ENCODE peak calls at places on chromosomes 6 and 20, in ten cellular contexts. L is pancreas, Z is adipocyte, Y is mesenchymal stem cell, I is cardiac muscle cell, Q is fibroblast of lung, D is stomach, K is H9, T is adrenal gland, N is mucosa of descending colon. P is an unnamed sample. For H3K4me1, the result is how much of the 10 kb centered on the place peaks cover.

GRCh38 chr20:39032997-39033396 is 70.9 kb downstream of the DHX35 start:
- DNase-seq in L (no peak), Z (no peak), Y (no peak), I (no peak), Q (no peak), D (no peak), K (no peak), T (no peak), N (no peak), P (no peak)

GRCh38 chr6:108127826-108128225 is 38.0 kb upstream of the NR2E1 start:
- DNase-seq in L (peak), Z (peak), Y (peak), I (no peak), Q (no peak), D (no peak), K (no peak), T (peak), N (no peak), P (no peak)

GRCh38 chr6:153108320-153108719 is 22.8 kb downstream of the RGS17 start:
- DNase-seq in L (no peak), Z (peak), Y (peak), I (peak), Q (peak), D (no peak), K (no peak), T (no peak), N (no peak), P (no peak)

GRCh38 chr6:84581494-84582259 is 182.7 kb downstream of the TBX18 start:
- DNase-seq in L (no peak), Z (peak), Y (peak), I (peak), Q (peak), D (no peak), K (no peak), T (no peak), N (no peak), P (no peak)

GRCh38 chr20:46699651-46700359 is 9.6 kb upstream of the SLC2A10 start:
- DNase-seq in L (no peak), Z (peak), Y (peak), I (peak), Q (no peak), D (no peak), K (no peak), T (no peak), N (no peak), P (no peak)

GRCh38 chr6:63527658-63528514 is 44.4 kb upstream of the LOC128125822 start:
- DNase-seq in L (peak), Z (peak), Y (peak), I (peak), Q (peak), D (peak), K (no peak), T (peak), N (no peak), P (no peak)

GRCh38 chr6:169229611-169230321 is 23.9 kb downstream of the THBS2 start:
- DNase-seq in L (no peak), Z (no peak), Y (no peak), I (peak), Q (peak), D (no peak), K (no peak), T (peak), N (no peak), P (peak)

GRCh38 chr6:27267865-27268444 is 20.5 kb downstream of the PRSS16 start:
- DNase-seq in L (no peak), Z (no peak), Y (no peak), I (no peak), Q (no peak), D (no peak), K (no peak), T (no peak), N (no peak), P (no peak)

GRCh38 chr6:47420394-47421371 is 56.9 kb upstream of the CD2AP start:
- DNase-seq in L (no peak), Z (no peak), Y (no peak), I (peak), Q (peak), D (no peak), K (no peak), T (no peak), N (no peak), P (no peak)

DNA sequence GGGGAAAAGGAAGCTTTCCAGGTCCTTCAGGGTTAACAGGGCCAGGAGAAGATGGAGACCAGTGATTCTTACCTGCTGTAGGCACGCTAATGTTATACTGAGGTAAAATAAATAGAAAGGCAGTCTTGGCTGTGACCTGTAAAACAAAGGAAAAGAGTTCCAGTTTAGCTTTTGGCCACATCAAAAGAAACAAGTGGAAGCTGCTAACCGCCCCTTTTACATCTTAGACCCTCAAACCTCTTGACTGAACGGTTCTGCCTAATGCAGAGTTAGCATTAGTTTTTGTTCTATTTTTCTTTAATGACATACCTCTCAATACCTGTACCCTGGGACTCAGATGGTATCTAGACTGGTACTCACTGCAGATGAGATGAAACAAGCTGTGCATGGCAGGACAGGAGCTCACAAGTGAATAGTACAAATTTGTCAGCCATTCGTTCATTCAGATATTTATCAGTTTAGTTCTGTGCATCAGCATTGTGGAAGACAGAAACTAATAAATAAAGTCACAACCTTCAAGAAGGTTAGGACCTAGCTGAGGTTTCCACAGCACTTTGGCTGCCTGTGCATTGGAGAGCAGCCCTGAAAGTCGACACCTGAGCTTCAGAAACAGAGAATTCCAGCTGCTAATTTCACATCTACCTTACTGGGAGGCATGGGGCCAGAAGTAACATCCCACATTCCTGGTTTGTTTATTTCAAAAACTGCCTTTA is 41.0 kb downstream of the TRAM2 start:
- DNase-seq in L (no peak), Z (no peak), Y (no peak), I (no peak), Q (no peak), D (no peak), K (no peak), T (no peak), N (no peak), P (no peak)
- H3K4me1 ChIP-seq in L (under half), Z (under half), Y (under half), I (under half), Q (under half), D (under half), K (under half), T (under half), N (under half), P (under half)

GRCh38 chr20:25042531-25043498 is 15.1 kb downstream of the ACSS1 start:
- DNase-seq in L (peak), Z (no peak), Y (no peak), I (no peak), Q (no peak), D (peak), K (no peak), T (peak), N (peak), P (no peak)

GRCh38 chr20:25044261-25044560 is 13.7 kb downstream of the ACSS1 start:
- DNase-seq in L (no peak), Z (no peak), Y (no peak), I (no peak), Q (no peak), D (no peak), K (no peak), T (no peak), N (no peak), P (no peak)

GRCh38 chr20:25045343-25045712 is 12.6 kb downstream of the ACSS1 start:
- DNase-seq in L (peak), Z (no peak), Y (no peak), I (no peak), Q (no peak), D (peak), K (no peak), T (no peak), N (no peak), P (no peak)

GRCh38 chr20:25044660-25045342 is 13.1 kb downstream of the ACSS1 start:
- DNase-seq in L (peak), Z (no peak), Y (no peak), I (no peak), Q (no peak), D (no peak), K (no peak), T (no peak), N (no peak), P (no peak)

DNA sequence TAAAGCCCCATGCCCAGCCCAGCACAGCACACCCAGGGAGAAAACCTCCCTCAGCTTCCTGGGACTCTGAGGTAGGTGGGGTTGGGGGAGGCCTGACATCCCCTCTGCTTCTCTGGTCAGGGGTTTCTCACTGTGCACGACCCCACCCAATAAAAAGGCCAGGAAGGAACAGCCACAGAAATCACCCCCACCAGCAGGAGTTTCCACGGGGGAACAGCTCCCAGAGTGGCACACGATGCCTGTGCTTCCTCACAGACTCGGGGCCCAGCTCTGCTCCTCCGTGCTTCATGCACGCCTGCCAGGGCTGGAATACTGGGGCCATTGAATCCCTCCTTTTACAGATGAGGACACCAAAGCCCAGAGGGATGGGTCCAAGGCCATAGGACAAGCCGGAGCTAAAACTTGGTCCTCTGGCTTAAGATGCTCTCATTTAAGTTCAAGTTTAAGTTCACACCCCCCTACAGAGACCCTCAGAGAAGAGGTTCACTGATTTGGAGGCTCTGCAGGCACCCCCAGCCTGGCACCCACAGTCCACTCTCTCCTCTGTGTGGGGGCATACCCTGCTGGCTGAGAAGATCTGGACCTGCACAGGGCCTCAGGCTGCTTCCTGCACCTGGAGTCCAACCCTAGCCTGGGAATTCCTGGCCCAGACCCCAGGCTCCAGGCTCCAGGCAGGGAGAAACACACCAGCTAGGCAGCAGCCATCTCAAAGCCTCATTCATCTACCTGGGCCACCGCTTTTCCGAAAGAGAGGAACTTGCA is 14.3 kb downstream of the ACSS1 start:
- DNase-seq in L (peak), Z (no peak), Y (no peak), I (no peak), Q (no peak), D (no peak), K (no peak), T (no peak), N (no peak), P (no peak)
- H3K4me1 ChIP-seq in L (half or more), Z (under half), Y (under half), I (under half), Q (under half), D (half or more), K (under half), T (under half), N (under half), P (half or more)

GRCh38 chr6:138978229-138978628 is 9.8 kb downstream of the REPS1 start:
- DNase-seq in L (no peak), Z (no peak), Y (no peak), I (no peak), Q (no peak), D (no peak), K (no peak), T (no peak), N (no peak), P (no peak)

GRCh38 chr6:138979365-138979764 is 8.7 kb downstream of the REPS1 start:
- DNase-seq in L (no peak), Z (peak), Y (no peak), I (peak), Q (no peak), D (no peak), K (no peak), T (no peak), N (no peak), P (no peak)

GRCh38 chr6:138979813-138980668 is 8.0 kb downstream of the REPS1 start:
- DNase-seq in L (no peak), Z (no peak), Y (no peak), I (no peak), Q (no peak), D (no peak), K (no peak), T (no peak), N (no peak), P (no peak)

GRCh38 chr6:138977646-138978167 is 10.3 kb downstream of the REPS1 start:
- DNase-seq in L (no peak), Z (no peak), Y (no peak), I (no peak), Q (no peak), D (no peak), K (no peak), T (no peak), N (no peak), P (no peak)

GRCh38 chr6:138981416-138981815 is 6.6 kb downstream of the REPS1 start:
- DNase-seq in L (no peak), Z (no peak), Y (peak), I (peak), Q (peak), D (no peak), K (no peak), T (no peak), N (no peak), P (no peak)
- H3K4me1 ChIP-seq in L (under half), Z (under half), Y (under half), I (under half), Q (under half), D (half or more), K (under half), T (under half), N (under half), P (half or more)

GRCh38 chr6:25118038-25118437 is 161.1 kb upstream of the CARMIL1 start:
- DNase-seq in L (no peak), Z (no peak), Y (no peak), I (no peak), Q (no peak), D (no peak), K (no peak), T (no peak), N (no peak), P (no peak)

GRCh38 chr6:25122001-25122400 is 157.2 kb upstream of the CARMIL1 start:
- DNase-seq in L (no peak), Z (peak), Y (peak), I (peak), Q (peak), D (no peak), K (no peak), T (peak), N (no peak), P (no peak)

GRCh38 chr6:25124216-25124615 is 155.0 kb upstream of the CARMIL1 start:
- DNase-seq in L (no peak), Z (peak), Y (no peak), I (no peak), Q (no peak), D (no peak), K (no peak), T (no peak), N (no peak), P (no peak)

GRCh38 chr6:25122622-25123237 is 156.4 kb upstream of the CARMIL1 start:
- DNase-seq in L (no peak), Z (no peak), Y (no peak), I (no peak), Q (no peak), D (no peak), K (no peak), T (no peak), N (no peak), P (no peak)

DNA sequence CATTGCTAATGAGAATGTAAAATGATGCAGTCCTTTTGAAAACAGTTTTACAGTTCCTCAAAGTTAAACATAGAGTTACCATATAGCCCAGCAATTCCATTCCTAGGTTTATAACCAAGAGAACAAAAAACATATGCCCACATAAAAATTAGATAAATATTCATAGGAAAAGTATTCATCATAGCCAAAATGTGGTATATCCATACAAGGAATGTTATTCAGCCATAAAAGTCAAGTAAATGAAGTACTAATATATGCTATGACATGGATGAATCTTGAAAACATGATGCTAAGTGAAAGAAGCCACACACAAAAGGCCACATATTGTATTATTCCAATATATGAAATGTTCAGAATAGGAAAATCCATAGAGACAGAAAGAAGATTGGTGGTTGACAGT is 158.0 kb upstream of the CARMIL1 start:
- DNase-seq in L (no peak), Z (no peak), Y (no peak), I (no peak), Q (no peak), D (no peak), K (no peak), T (no peak), N (no peak), P (no peak)
- H3K4me1 ChIP-seq in L (under half), Z (under half), Y (under half), I (under half), Q (under half), D (under half), K (under half), T (under half), N (under half), P (under half)

GRCh38 chr6:113695506-113695905 is 161.6 kb upstream of the MARCKS start:
- DNase-seq in L (no peak), Z (peak), Y (peak), I (peak), Q (peak), D (no peak), K (no peak), T (no peak), N (no peak), P (no peak)

GRCh38 chr6:113693866-113694265 is 163.3 kb upstream of the MARCKS start:
- DNase-seq in L (no peak), Z (no peak), Y (no peak), I (no peak), Q (peak), D (no peak), K (no peak), T (no peak), N (no peak), P (peak)

GRCh38 chr6:113697642-113698410 is 159.3 kb upstream of the MARCKS start:
- DNase-seq in L (no peak), Z (peak), Y (peak), I (peak), Q (peak), D (no peak), K (no peak), T (no peak), N (no peak), P (no peak)

GRCh38 chr6:113696960-113697359 is 160.2 kb upstream of the MARCKS start:
- DNase-seq in L (no peak), Z (peak), Y (no peak), I (no peak), Q (peak), D (no peak), K (no peak), T (no peak), N (no peak), P (peak)

DNA sequence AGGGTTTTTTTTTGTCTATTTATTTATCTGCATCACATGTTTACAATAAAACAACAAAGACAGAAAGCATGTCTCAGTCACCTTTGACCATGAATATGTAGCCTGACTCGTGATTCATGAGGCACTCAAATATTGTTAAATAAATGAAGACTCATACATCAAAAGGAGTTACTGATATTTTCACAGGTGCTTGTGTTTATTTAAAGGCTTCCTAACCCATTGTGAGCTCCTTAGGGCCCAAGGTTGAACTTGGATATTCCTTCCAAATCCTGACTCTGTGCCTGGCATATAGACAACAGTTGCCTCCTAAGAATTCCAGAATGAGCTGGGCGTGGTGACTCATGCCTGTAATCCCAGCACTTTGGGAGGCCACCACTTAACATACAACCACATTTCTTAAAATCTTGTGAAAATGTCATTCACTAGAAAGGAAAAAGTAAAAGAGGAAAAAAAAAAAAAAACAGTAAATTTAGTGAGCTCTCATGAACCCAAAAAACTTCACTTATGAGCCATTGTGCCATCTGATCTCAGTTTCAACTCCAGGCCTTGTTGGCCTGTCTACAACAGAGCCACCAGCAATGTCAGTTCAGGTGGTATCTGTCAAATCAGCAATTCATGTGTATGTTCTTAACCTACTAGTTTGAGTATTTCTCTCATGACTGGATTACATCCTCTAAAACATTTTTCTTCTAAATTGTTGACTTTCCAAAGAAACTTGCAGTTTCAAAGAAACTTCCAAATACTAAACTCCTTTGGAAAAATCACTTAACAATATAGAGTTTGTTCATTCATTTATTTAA is 162.7 kb upstream of the MARCKS start:
- DNase-seq in L (no peak), Z (peak), Y (peak), I (peak), Q (peak), D (no peak), K (no peak), T (no peak), N (no peak), P (peak)
- H3K4me1 ChIP-seq in L (under half), Z (half or more), Y (under half), I (under half), Q (under half), D (under half), K (under half), T (under half), N (under half), P (under half)

DNA sequence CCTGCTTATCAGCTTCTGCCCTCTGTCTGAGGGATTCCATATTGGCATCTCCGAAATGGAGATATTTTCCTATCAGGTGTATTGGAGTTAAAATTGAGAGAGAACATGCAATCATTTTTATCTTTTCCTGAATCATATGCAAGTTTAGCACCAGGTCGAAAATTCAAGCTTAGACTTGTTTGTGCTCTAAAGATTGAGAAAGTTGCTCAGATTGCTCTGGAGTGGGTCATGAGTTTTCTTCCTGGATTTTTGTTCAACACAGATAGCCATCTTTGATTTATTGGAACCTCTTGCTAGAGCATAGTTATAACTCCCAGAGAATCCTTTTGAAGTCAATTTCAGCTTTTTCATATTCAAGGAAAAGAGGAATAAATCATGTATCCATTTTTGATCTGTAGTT is 373.5 kb upstream of the FLRT3 start:
- DNase-seq in L (no peak), Z (no peak), Y (no peak), I (no peak), Q (no peak), D (no peak), K (no peak), T (no peak), N (no peak), P (no peak)
- H3K4me1 ChIP-seq in L (under half), Z (under half), Y (under half), I (under half), Q (under half), D (under half), K (under half), T (under half), N (under half), P (under half)

GRCh38 chr20:10670521-10671220 is 3.1 kb downstream of the JAG1 start:
- DNase-seq in L (no peak), Z (no peak), Y (peak), I (no peak), Q (no peak), D (no peak), K (no peak), T (no peak), N (no peak), P (no peak)

GRCh38 chr20:10668677-10669368 is 5.0 kb downstream of the JAG1 start:
- DNase-seq in L (no peak), Z (no peak), Y (no peak), I (no peak), Q (no peak), D (no peak), K (no peak), T (no peak), N (no peak), P (no peak)

GRCh38 chr20:10671221-10671849 is 2.5 kb downstream of the JAG1 start:
- DNase-seq in L (peak), Z (peak), Y (peak), I (peak), Q (peak), D (peak), K (peak), T (peak), N (peak), P (peak)

GRCh38 chr20:10671850-10672578 is 1.8 kb downstream of the JAG1 start:
- DNase-seq in L (peak), Z (peak), Y (peak), I (peak), Q (peak), D (peak), K (peak), T (peak), N (peak), P (no peak)

GRCh38 chr20:10669843-10670446 is 3.9 kb downstream of the JAG1 start:
- DNase-seq in L (no peak), Z (no peak), Y (no peak), I (no peak), Q (no peak), D (no peak), K (no peak), T (no peak), N (no peak), P (no peak)
- H3K4me1 ChIP-seq in L (under half), Z (under half), Y (under half), I (under half), Q (under half), D (half or more), K (under half), T (under half), N (under half), P (half or more)